ENCODE peak calls at places on chromosomes 16 and 17, in four cellular contexts. K, P, X and W are unnamed samples.

GRCh38 chr16:82653550-82654511 is 27.1 kb downstream of the CDH13 start:
- DNase-seq in K (no peak), X (no peak), P (no peak), W (no peak)

GRCh38 chr16:86566601-86566965 is at the start of gene FOXC2:
- DNase-seq in X (peak; percentile 89), K (peak; percentile 77), P (peak; percentile 54), W (peak; percentile 97)

GRCh38 chr17:1736348-1737281 is 6.1 kb upstream of the SERPINF2 start:
- DNase-seq in P (peak; percentile 46), X (peak; percentile 76), K (peak; percentile 74), W (no peak)

GRCh38 chr16:88456356-88457292 is 3.5 kb downstream of the ZFPM1 start:
- DNase-seq in P (no peak), X (no peak), K (peak; percentile 11), W (no peak)

GRCh38 chr17:40349477-40350409 is 14.8 kb downstream of the GJD3 start:
- DNase-seq in P (peak; percentile 63), K (no peak), X (peak; percentile 55), W (no peak)

GRCh38 chr16:85970016-85970711 is 71.2 kb downstream of the IRF8 start:
- DNase-seq in P (no peak), K (no peak), X (no peak), W (no peak)

GRCh38 chr17:68734202-68734825 is 133.1 kb upstream of the FAM20A start:
- DNase-seq in P (no peak), K (no peak), X (no peak), W (no peak)

GRCh38 chr16:67170168-67170947 is at the start of gene NOL3:
- DNase-seq in X (peak; percentile 89), K (peak; percentile 88), P (peak; percentile 84), W (peak; percentile 67)

GRCh38 chr17:73773702-73774101 is 129.5 kb upstream of the SDK2 start:
- DNase-seq in X (no peak), K (no peak), P (no peak), W (no peak)

GRCh38 chr17:7579839-7580630 is 597 bp downstream of the CD68 start:
- DNase-seq in K (peak; percentile 31), P (no peak), X (no peak), W (no peak)

GRCh38 chr17:68981288-68981687 is 26.1 kb upstream of the ABCA8 start:
- DNase-seq in K (peak; percentile 56), X (peak; percentile 68), P (peak; percentile 29), W (peak; percentile 13)

GRCh38 chr16:20084624-20085226 is 11.0 kb upstream of the GPR139 start:
- DNase-seq in X (no peak), K (no peak), P (no peak), W (no peak)

GRCh38 chr16:52861614-52862022 is 191.1 kb downstream of the CHD9NB start:
- DNase-seq in K (peak; percentile 33), P (no peak), X (no peak), W (no peak)

GRCh38 chr17:55296699-55297098 is 31.9 kb downstream of the HLF start:
- DNase-seq in X (no peak), P (no peak), K (no peak), W (no peak)

GRCh38 chr16:59021751-59022150 is 287.6 kb upstream of the GOT2 start:
- DNase-seq in K (no peak), P (no peak), X (no peak), W (no peak)

GRCh38 chr16:72099377-72099818 is 5.8 kb downstream of the DHX38 start:
- DNase-seq in P (peak; percentile 41), K (peak; percentile 64), X (no peak), W (no peak)

GRCh38 chr16:26709175-26709574 is 357.6 kb upstream of the C16orf82 start:
- DNase-seq in P (no peak), X (no peak), K (peak; percentile 10), W (no peak)

GRCh38 chr17:81171941-81172340 is 5.9 kb upstream of the AATK start:
- DNase-seq in K (no peak), X (no peak), P (no peak), W (no peak)

GRCh38 chr16:75477680-75478473 is 13.4 kb upstream of the TMEM170A start:
- DNase-seq in X (no peak), P (no peak), K (no peak), W (no peak)

GRCh38 chr17:2087597-2088211 is 32.8 kb downstream of the HIC1 start:
- DNase-seq in X (no peak), K (peak; percentile 73), P (no peak), W (no peak)

GRCh38 chr17:16040710-16041251 is 41.2 kb downstream of the TTC19 start:
- DNase-seq in P (peak; percentile 56), X (no peak), K (peak; percentile 88), W (no peak)

GRCh38 chr17:27400991-27401390 is 55.3 kb upstream of the KSR1 start:
- DNase-seq in X (no peak), K (no peak), P (peak; percentile 17), W (no peak)

GRCh38 chr16:11429113-11429512 is 83.9 kb downstream of the RMI2 start:
- DNase-seq in X (no peak), P (no peak), K (no peak), W (no peak)

GRCh38 chr16:25126820-25127232 is 15.3 kb downstream of the LCMT1 start:
- DNase-seq in X (no peak), P (no peak), K (peak; percentile 60), W (no peak)

GRCh38 chr17:43372273-43372911 is 26.4 kb upstream of the ARL4D start:
- DNase-seq in X (peak; percentile 42), P (no peak), K (peak; percentile 47), W (no peak)

GRCh38 chr17:44473367-44473766 is 29.8 kb downstream of the GPATCH8 start:
- DNase-seq in X (no peak), K (no peak), P (no peak), W (no peak)

GRCh38 chr16:84884311-84885023 is 64.7 kb downstream of the CRISPLD2 start:
- DNase-seq in K (no peak), X (no peak), P (peak; percentile 53), W (no peak)

GRCh38 chr17:18145811-18146210 is 37.3 kb downstream of the MYO15A start:
- DNase-seq in X (no peak), K (no peak), P (no peak), W (no peak)

GRCh38 chr16:87570938-87571867 is 31.1 kb upstream of the JPH3 start:
- DNase-seq in P (peak; percentile 81), X (peak; percentile 47), K (peak; percentile 69), W (peak; percentile 54)

GRCh38 chr17:8887834-8888703 is 20.6 kb upstream of the PIK3R6 start:
- DNase-seq in X (peak; percentile 44), P (no peak), K (peak; percentile 23), W (no peak)

GRCh38 chr17:2124391-2124790 is 69.5 kb downstream of the HIC1 start:
- DNase-seq in K (no peak), P (no peak), X (no peak), W (no peak)

GRCh38 chr17:27533068-27533397 is 76.8 kb downstream of the KSR1 start:
- DNase-seq in P (no peak), X (no peak), K (no peak), W (no peak)

GRCh38 chr17:72171703-72172670 is 51.2 kb downstream of the SOX9 start:
- DNase-seq in X (no peak), K (no peak), P (no peak), W (no peak)
- H3K27ac ChIP-seq in X (peak overlapping the region; percentile 61), K (no peak overlapping the region), P (no peak overlapping the region), W (no peak overlapping the region)

DNA sequence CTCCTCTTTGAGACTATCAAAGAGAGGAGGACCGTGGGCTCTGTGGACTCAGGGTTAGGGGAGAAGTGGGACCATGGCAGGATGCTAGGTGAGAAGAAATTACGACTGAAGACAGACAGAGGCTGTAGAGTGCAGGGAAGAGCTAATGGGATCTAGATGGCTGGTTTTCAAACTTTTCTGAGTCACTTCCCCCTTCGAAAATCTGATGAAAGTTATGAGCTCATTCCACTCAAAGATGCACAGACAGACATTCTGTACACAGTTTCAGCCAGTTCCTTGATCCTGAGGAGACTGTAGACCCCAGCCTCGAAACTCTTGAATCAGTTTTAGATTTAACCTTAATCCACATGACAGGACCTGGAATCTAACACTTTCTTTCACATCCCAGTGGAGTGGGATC is 40.7 kb downstream of the RGS9 start:
- DNase-seq in X (no peak), K (no peak), P (no peak), W (no peak)
- TF ChIP-seq CTCF in X (no peak), K (no peak), P (no peak), W (no peak)

GRCh38 chr17:82803185-82803584 is 36.6 kb downstream of the ZNF750 start:
- DNase-seq in X (no peak), K (no peak), P (no peak), W (no peak)

GRCh38 chr17:82805254-82805653 is 34.6 kb downstream of the ZNF750 start:
- DNase-seq in P (no peak), K (no peak), X (no peak), W (no peak)

GRCh38 chr17:82805823-82806222 is 34.0 kb downstream of the ZNF750 start:
- DNase-seq in X (no peak), K (no peak), P (no peak), W (no peak)

GRCh38 chr17:82803606-82804005 is 36.2 kb downstream of the ZNF750 start:
- DNase-seq in P (no peak), X (no peak), K (no peak), W (no peak)

DNA sequence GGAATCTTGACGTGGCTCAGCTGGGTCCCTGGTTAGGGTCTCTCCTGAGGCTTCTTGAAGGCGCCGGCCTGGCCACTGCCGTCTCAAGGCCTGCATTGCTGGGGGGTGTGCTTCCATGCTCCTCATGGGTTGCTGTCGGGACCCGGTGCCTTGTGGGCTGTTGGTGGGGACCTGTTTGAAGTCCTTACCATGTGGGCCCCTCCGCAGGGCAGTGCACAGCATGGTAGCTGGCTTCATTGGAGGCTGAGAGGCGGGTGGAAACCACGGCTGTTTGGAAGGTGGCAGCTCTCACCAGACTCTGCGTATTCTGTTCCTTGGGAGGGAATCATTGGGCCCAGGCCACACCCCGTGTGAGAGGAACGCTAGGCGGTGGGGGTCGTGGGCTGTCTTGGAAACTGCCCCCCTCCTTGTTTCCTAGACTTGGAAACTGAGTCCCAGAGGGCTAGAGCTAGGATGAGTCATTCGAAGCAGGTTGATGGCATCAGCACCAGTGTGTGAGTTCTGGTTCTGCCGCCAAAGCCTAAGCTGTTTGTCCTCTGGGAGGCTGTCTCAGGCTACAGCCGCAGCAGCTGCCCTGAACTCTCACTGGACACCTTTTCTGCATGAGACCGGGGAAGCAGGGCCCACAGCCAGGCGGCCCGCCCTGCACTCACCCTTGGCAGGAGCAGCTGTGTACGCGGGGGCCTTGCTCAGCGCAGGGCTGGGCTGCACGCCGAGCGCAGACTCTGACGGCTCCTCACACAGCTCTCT is 35.2 kb downstream of the ZNF750 start:
- DNase-seq in K (peak; percentile 39), X (peak; percentile 80), P (peak; percentile 81), W (peak; percentile 83)
- H3K4me3 ChIP-seq in K (no peak overlapping the region), X (no peak overlapping the region), P (no peak overlapping the region), W (no peak overlapping the region)

DNA sequence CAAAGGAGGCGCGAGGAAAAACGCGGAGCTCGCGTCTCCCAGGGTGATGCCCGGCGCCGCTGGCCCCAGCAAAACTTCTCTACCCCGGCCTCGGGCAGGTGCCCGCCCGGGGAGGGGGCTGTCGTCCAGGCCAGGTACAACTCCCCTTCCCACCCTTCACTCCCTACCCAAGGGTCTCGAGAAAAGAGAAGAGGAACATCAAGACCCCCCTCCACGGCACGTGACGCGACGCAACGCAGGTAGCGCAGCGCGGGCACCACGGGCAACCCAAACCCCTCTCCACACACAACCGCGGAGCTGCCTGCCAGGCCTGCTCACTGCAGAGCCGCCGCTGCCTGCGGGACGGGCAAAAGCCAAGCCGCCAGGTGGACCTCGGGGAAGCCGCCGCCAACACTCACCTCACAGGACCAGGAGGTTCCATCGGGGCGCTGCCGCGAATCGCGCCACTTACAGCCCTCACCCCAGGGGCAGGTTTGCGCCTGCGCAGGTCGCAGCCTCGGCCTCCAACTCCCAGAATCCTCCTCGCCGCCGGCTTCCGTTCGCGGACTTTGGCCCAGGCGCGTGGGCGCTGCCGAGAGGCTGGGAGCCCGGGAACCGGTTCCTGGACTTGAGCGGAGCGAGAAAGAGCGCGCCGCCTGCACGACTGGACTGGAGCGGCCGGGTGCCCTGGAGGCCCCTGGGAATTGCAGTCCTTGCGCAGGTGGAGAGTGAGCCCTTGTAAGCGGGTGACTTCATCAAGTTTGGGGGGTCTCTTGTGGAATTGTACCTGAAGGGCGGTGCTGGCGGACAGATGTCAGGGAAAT is at the start of gene ZNF232:
- DNase-seq in P (peak; percentile 97), K (peak; percentile 97), X (peak; percentile 93), W (peak; percentile 95)
- H3K27ac ChIP-seq in P (peak within 1 kb of the TSS; percentile 69), K (peak within 1 kb of the TSS; percentile 33), X (peak within 1 kb of the TSS; percentile 80), W (peak within 1 kb of the TSS; percentile 53)